ENCODE peak calls at places on chromosomes 7 and 10, in seven cellular contexts. Q, G, H, M, R, J and S are unnamed samples.

GRCh38 chr7:99621271-99621670 is 4.5 kb downstream of the ZSCAN25 start:
- DNase-seq in G (no peak), J (no peak), M (no peak), Q (no peak), R (no peak), H (no peak), S (no peak)

GRCh38 chr10:76311752-76312699 is 880.6 kb downstream of the LRMDA start:
- DNase-seq in R (no peak), M (peak), H (no peak), Q (no peak), G (peak), J (no peak), S (no peak)

GRCh38 chr7:142646274-142646895 is 102.9 kb upstream of the PRSS1 start:
- DNase-seq in J (no peak), H (no peak), Q (no peak), M (no peak), R (no peak), G (peak), S (no peak)

GRCh38 chr10:12333382-12334185 is 15.8 kb upstream of the CAMK1D start:
- DNase-seq in J (peak), M (no peak), Q (no peak), H (peak), R (peak), G (peak), S (no peak)

GRCh38 chr10:124544711-124545110 is 83.1 kb downstream of the LHPP start:
- DNase-seq in H (no peak), M (no peak), J (no peak), Q (no peak), G (no peak), R (no peak), S (no peak)

GRCh38 chr10:22713853-22714523 is 390 bp downstream of the PIP4K2A start:
- DNase-seq in H (no peak), G (no peak), R (peak), M (peak), J (peak), Q (peak), S (no peak)

GRCh38 chr7:95318501-95318900 is 5.8 kb downstream of the PON1 start:
- DNase-seq in R (no peak), Q (peak), G (no peak), J (no peak), H (no peak), M (no peak), S (no peak)

GRCh38 chr7:24828871-24829661 is 71.8 kb upstream of the GSDME start:
- DNase-seq in H (peak), J (no peak), M (no peak), G (no peak), R (no peak), Q (no peak), S (no peak)

GRCh38 chr7:19307554-19307953 is 162.3 kb upstream of the FERD3L start:
- DNase-seq in R (no peak), G (no peak), Q (no peak), H (no peak), J (no peak), M (no peak), S (no peak)

GRCh38 chr10:80739328-80739727 is 201.6 kb downstream of the SH2D4B start:
- DNase-seq in M (no peak), R (no peak), Q (no peak), H (no peak), G (no peak), J (no peak), S (no peak)

GRCh38 chr10:71713135-71714040 is 6.2 kb downstream of the C10orf105 start:
- DNase-seq in J (peak), R (peak), H (peak), Q (no peak), M (no peak), G (no peak), S (no peak)

GRCh38 chr7:92955081-92955480 is 118.7 kb upstream of the CDK6 start:
- DNase-seq in M (no peak), J (no peak), G (no peak), R (no peak), Q (no peak), H (no peak), S (no peak)

GRCh38 chr7:84194484-84195260 is at the start of gene SEMA3A:
- DNase-seq in M (peak), J (no peak), R (no peak), G (peak), H (peak), Q (peak), S (peak)

GRCh38 chr10:115525141-115525540 is 432.0 kb downstream of the ATRNL1 start:
- DNase-seq in R (no peak), Q (no peak), H (no peak), G (no peak), M (no peak), J (no peak), S (no peak)

GRCh38 chr7:48114115-48114514 is 25.1 kb downstream of the UPP1 start:
- DNase-seq in Q (no peak), J (no peak), R (no peak), M (no peak), G (peak), H (no peak), S (no peak)

GRCh38 chr10:98790817-98791216 is 344.1 kb upstream of the HPS1 start:
- DNase-seq in Q (no peak), J (no peak), R (no peak), H (no peak), G (peak), M (no peak), S (no peak)

GRCh38 chr7:135980665-135981180 is 3.6 kb upstream of the MTPN start:
- DNase-seq in Q (no peak), M (no peak), G (no peak), J (no peak), R (peak), H (peak), S (no peak)

GRCh38 chr7:15334524-15335269 is 227.1 kb downstream of the AGMO start:
- DNase-seq in Q (no peak), G (no peak), H (no peak), M (no peak), J (no peak), R (no peak), S (no peak)

GRCh38 chr7:135761751-135762488 is 13.3 kb upstream of the FAM180A start:
- DNase-seq in G (no peak), M (no peak), Q (no peak), H (peak), R (no peak), J (no peak), S (no peak)

GRCh38 chr10:101367569-101368453 is 13.8 kb downstream of the BTRC start:
- DNase-seq in M (no peak), H (peak), G (no peak), Q (no peak), J (no peak), R (no peak), S (no peak)

GRCh38 chr7:80707318-80707717 is 68.9 kb downstream of the CD36 start:
- DNase-seq in J (no peak), R (no peak), M (no peak), Q (no peak), H (no peak), G (no peak), S (no peak)

GRCh38 chr10:87589653-87590052 is 70.0 kb upstream of the PAPSS2 start:
- DNase-seq in Q (no peak), H (peak), J (no peak), G (no peak), R (no peak), M (no peak), S (no peak)

GRCh38 chr7:33500590-33500989 is 371.2 kb downstream of the BBS9 start:
- DNase-seq in R (no peak), G (no peak), J (no peak), H (no peak), M (no peak), Q (no peak), S (no peak)

GRCh38 chr7:46512901-46513431 is 591.9 kb upstream of the IGFBP3 start:
- DNase-seq in J (no peak), G (no peak), Q (no peak), R (no peak), H (no peak), M (no peak), S (no peak)

GRCh38 chr10:46559231-46559671 is 2.8 kb upstream of the GPRIN2 start:
- DNase-seq in M (peak), G (no peak), H (no peak), Q (peak), J (peak), R (peak), S (peak)

GRCh38 chr7:2107386-2108085 is 125.2 kb downstream of the MAD1L1 start:
- DNase-seq in M (no peak), G (peak), Q (no peak), H (peak), J (no peak), R (no peak), S (no peak)

GRCh38 chr10:42936580-42936979 is 140.3 kb upstream of the RET start:
- DNase-seq in R (no peak), G (no peak), Q (no peak), J (peak), H (no peak), M (no peak), S (no peak)

GRCh38 chr10:96708456-96708855 is 11.9 kb downstream of the PIK3AP1 start:
- DNase-seq in Q (no peak), H (no peak), G (no peak), R (no peak), M (no peak), J (no peak), S (no peak)

GRCh38 chr10:25113231-25114035 is 61.4 kb upstream of the GPR158 start:
- DNase-seq in R (peak), M (peak), H (peak), Q (peak), J (peak), G (peak), S (peak)

GRCh38 chr7:98211221-98211675 is at the start of gene BHLHA15:
- DNase-seq in R (peak), Q (peak), M (peak), J (peak), G (peak), H (no peak), S (no peak)

GRCh38 chr7:151558575-151558974 is 38.9 kb upstream of the RHEB start:
- DNase-seq in G (no peak), M (no peak), H (peak), R (no peak), J (no peak), Q (no peak), S (no peak)

GRCh38 chr7:24283559-24283899 is 461 bp upstream of the NPY start:
- DNase-seq in M (peak), R (no peak), G (no peak), Q (peak), H (peak), J (no peak), S (no peak)

GRCh38 chr10:106500585-106501525 is 663.7 kb downstream of the SORCS1 start:
- DNase-seq in G (no peak), H (peak), R (no peak), Q (no peak), M (no peak), J (no peak), S (no peak)

GRCh38 chr10:80204801-80205477 is 398 bp downstream of the ANXA11 start:
- DNase-seq in G (peak), J (peak), R (peak), H (peak), Q (no peak), M (no peak), S (peak)

GRCh38 chr7:24971333-24972165 is 8.4 kb downstream of the OSBPL3 start:
- DNase-seq in Q (peak), R (no peak), H (peak), G (peak), J (no peak), M (no peak), S (no peak)

GRCh38 chr7:133230591-133231194 is 22.2 kb upstream of the EXOC4 start:
- DNase-seq in H (peak), G (peak), R (no peak), J (no peak), Q (peak), M (peak), S (peak)

GRCh38 chr10:129343141-129343540 is 123.9 kb upstream of the MGMT start:
- DNase-seq in J (no peak), G (no peak), H (no peak), Q (no peak), M (no peak), R (no peak), S (no peak)

GRCh38 chr10:5234106-5234877 is 37.7 kb downstream of the AKR1C4 start:
- DNase-seq in G (no peak), R (no peak), M (no peak), H (no peak), J (no peak), Q (no peak), S (no peak)

GRCh38 chr10:3042589-3042988 is 24.8 kb upstream of the PFKP start:
- DNase-seq in M (no peak), Q (no peak), J (no peak), R (no peak), G (no peak), H (no peak), S (no peak)
- TF ChIP-seq CTCF in M (no peak), Q (no peak), J (no peak), R (no peak), G (no peak), H (no peak), S (no peak)

DNA sequence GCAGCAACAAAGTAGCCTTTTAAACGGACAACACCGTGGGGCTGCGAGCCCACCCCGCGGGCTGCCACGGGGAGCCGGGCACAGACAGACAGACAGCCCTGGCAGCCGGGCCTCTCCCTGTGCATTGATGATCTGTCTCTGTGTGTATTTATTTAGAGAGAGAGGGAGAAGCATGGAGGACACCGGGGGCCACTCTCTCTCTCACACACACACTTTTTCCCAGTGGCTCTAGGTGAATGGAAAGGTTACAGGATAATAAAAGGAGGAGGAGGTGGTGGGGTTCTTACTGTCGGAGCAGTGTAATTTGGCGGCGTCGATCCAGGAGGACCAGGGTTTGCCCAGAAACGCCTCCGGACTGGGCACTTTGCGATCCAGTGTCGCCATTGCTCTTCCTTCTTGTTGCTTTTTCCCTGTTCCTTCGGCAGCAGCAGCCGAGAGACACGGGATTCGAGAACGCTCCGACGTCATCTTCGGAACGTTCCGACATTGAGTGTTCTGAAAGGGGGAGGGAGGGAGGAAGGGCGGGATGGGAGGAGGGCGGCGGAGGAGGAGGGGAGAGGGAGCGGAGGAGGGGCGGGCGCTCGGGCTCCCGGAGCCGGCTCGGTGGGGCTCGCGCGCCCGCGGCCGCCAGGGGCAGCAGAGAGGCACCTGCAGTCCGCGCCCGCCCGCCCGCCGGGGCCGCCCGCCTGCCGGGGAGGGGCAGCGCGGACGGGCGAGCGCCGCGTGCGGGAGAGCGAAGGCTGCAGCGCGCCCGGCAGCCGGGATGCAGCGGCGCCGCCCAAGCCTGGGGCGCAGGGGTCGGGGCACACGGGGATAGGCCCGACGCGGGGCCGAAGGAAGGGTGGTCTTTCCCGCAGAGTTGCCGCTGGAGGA is at the start of gene ATXN7L1:
- DNase-seq in H (peak), J (peak), R (peak), G (peak), M (peak), Q (peak), S (peak)
- TF ChIP-seq CTCF in H (peak), J (peak), R (peak), G (peak), M (peak), Q (peak), S (peak)

DNA sequence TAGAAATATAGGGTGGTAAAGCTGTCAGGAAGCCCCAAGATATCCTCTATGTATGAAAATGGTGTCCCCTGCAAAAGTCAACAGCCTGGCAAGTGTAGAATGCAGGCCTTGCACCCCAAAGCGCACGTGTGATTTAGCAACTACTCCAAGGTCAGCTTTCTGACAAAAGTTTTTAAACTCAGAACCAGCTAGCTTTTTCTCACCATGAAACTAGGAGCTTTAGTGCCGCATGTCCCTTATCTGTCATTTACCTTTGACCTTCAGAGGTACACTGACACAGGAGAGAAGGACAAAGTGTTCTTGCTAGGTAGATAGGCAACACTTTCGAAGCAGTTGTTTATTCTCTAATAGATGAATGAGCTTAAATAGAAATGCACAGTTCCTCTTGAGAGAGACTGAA is 70.9 kb downstream of the RBM33 start:
- DNase-seq in Q (no peak), G (no peak), M (no peak), R (no peak), J (no peak), H (no peak), S (no peak)
- TF ChIP-seq CTCF in Q (no peak), G (no peak), M (no peak), R (no peak), J (no peak), H (no peak), S (no peak)

GRCh38 chr7:141251180-141251579 is 177.3 kb downstream of the TMEM178B start:
- DNase-seq in Q (no peak), M (no peak), R (no peak), J (no peak), H (no peak), G (no peak), S (no peak)

GRCh38 chr7:141257597-141257996 is 183.7 kb downstream of the TMEM178B start:
- DNase-seq in R (no peak), G (no peak), H (no peak), J (no peak), Q (no peak), M (no peak), S (no peak)

GRCh38 chr7:141246426-141246825 is 172.6 kb downstream of the TMEM178B start:
- DNase-seq in G (no peak), M (no peak), J (no peak), Q (no peak), R (no peak), H (no peak), S (no peak)

DNA sequence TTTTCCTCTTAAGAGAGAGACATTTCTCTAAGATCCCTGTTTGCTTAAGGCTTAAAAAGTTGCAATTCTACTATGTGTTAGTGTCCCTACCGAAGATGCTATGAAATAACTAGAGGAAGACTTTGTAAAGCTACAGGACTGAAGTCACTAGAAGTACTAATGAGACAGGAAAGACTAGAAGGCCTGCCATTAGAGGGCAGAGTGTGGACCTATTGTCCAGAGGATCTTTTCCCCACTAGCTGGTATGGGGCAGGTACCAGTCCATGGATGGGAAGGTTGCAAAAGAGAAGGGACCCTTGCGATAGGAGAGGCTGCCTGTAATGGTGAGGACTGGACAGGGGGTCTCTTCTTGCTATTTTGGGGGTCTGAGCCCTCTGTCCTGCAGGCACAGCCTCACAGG is 178.1 kb downstream of the TMEM178B start:
- DNase-seq in M (no peak), J (no peak), R (no peak), Q (no peak), G (no peak), H (no peak), S (no peak)
- TF ChIP-seq CTCF in M (no peak), J (no peak), R (no peak), Q (no peak), G (no peak), H (peak), S (no peak)

GRCh38 chr10:13518076-13518692 is 10.6 kb downstream of the BEND7 start:
- DNase-seq in M (peak), J (no peak), R (no peak), H (peak), Q (peak), G (no peak), S (no peak)

GRCh38 chr10:13516176-13516575 is 12.6 kb downstream of the BEND7 start:
- DNase-seq in Q (no peak), J (no peak), M (no peak), H (no peak), R (no peak), G (no peak), S (no peak)

GRCh38 chr10:13517675-13518074 is 11.1 kb downstream of the BEND7 start:
- DNase-seq in R (no peak), J (no peak), M (no peak), Q (no peak), H (no peak), G (no peak), S (no peak)

GRCh38 chr10:13512564-13512963 is 16.2 kb downstream of the BEND7 start:
- DNase-seq in H (no peak), J (no peak), Q (no peak), G (no peak), M (no peak), R (no peak), S (no peak)

DNA sequence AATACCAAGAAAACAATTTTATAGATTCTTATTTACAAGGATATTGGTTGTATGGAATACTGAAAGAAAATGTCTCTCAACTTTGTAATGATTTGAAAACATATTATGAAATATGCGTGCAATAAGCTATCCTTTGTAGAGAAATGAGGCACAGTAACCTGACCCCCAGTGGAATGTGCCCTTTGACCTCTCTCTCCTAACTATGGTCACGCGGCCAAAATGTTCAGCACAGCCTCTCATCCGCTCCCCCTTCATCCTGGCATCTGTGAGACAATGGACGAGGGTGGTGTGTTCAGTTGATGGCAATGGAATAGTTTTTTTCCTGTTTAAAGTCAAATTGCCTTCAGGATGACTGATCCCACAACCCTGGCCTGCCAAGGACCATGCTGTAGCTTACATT is 13.3 kb downstream of the BEND7 start:
- DNase-seq in M (no peak), H (no peak), R (no peak), G (no peak), Q (no peak), J (no peak), S (no peak)
- TF ChIP-seq CTCF in M (no peak), H (no peak), R (no peak), G (no peak), Q (no peak), J (no peak), S (no peak)

GRCh38 chr10:131668903-131669302 is 231.9 kb upstream of the PPP2R2D start:
- DNase-seq in M (no peak), Q (no peak), G (no peak), J (no peak), H (no peak), R (no peak), S (no peak)

GRCh38 chr10:131673396-131673795 is 227.4 kb upstream of the PPP2R2D start:
- DNase-seq in G (no peak), J (peak), H (no peak), Q (no peak), M (no peak), R (no peak), S (no peak)

GRCh38 chr10:131667561-131667960 is 233.2 kb upstream of the PPP2R2D start:
- DNase-seq in H (no peak), G (no peak), R (no peak), J (peak), Q (no peak), M (no peak), S (no peak)

GRCh38 chr10:131669838-131670237 is 231.0 kb upstream of the PPP2R2D start:
- DNase-seq in Q (no peak), H (no peak), G (no peak), J (no peak), M (no peak), R (no peak), S (no peak)

GRCh38 chr10:131670341-131670740 is 230.5 kb upstream of the PPP2R2D start:
- DNase-seq in J (peak), R (no peak), Q (no peak), G (no peak), H (no peak), M (no peak), S (no peak)
- TF ChIP-seq CTCF in J (no peak), R (no peak), Q (no peak), G (no peak), H (no peak), M (no peak), S (no peak)

GRCh38 chr7:108016841-108017775 is 14.1 kb upstream of the LAMB1 start:
- DNase-seq in H (peak), G (peak), M (no peak), J (no peak), R (no peak), Q (no peak), S (no peak)
- TF ChIP-seq CTCF in H (peak), G (peak), M (peak), J (peak), R (peak), Q (peak), S (peak)